ENCODE peak calls at places on chromosomes 6 and 20, in nine cellular contexts. S is NCI-H460; D is adrenal gland; P is amygdala; V is esophagus squamous epithelium; G is colonic mucosa; H is A172; U is brain microvascular endothelial cell; B is stimulated activated CD4-positive, alpha-beta T cell treated with anti-CD3 and anti-CD28 coated beads, Interleukin-4, amount 100 ng/mL, for 4 hours. F is an unnamed sample.
A peak's percentile ranks its signal among the peaks of the same experiment; 100 is the strongest.

GRCh38 chr6:13281630-13282156 is 46.6 kb downstream of the TBC1D7 start:
- DNase-seq in S (no peak), P (no peak), U (no peak), H (no peak), B (no peak), V (no peak), G (no peak), D (no peak), F (no peak)

GRCh38 chr6:57038906-57039305 is 7.6 kb upstream of the KIAA1586 start:
- DNase-seq in S (no peak), V (no peak), U (no peak), G (no peak), P (no peak), B (no peak), D (no peak), H (no peak), F (no peak)

GRCh38 chr6:138402833-138403187 is 1.2 kb upstream of the HEBP2 start:
- DNase-seq in S (no peak), V (no peak), G (no peak), P (no peak), U (no peak), B (no peak), H (no peak), D (no peak), F (no peak)

GRCh38 chr20:10360878-10361277 is 73.1 kb downstream of the MKKS start:
- DNase-seq in D (no peak), B (no peak), G (no peak), U (peak; percentile 30), S (no peak), P (no peak), H (peak; percentile 34), V (no peak), F (no peak)

GRCh38 chr20:801678-802077 is 31.8 kb upstream of the FAM110A start:
- DNase-seq in G (no peak), U (no peak), S (no peak), H (no peak), B (no peak), P (no peak), D (no peak), V (no peak), F (no peak)

GRCh38 chr6:170291271-170292110 is 613 bp upstream of the DLL1 start:
- DNase-seq in H (no peak), S (no peak), V (no peak), B (peak; percentile 30), D (no peak), G (peak; percentile 75), P (peak; percentile 90), U (no peak), F (no peak)

GRCh38 chr20:3223937-3224680 is 14.8 kb downstream of the ITPA start:
- DNase-seq in U (no peak), B (no peak), S (no peak), V (no peak), D (no peak), P (no peak), G (no peak), H (no peak), F (no peak)

GRCh38 chr6:71289039-71289801 is 609 bp downstream of the OGFRL1 start:
- DNase-seq in P (peak; percentile 41), U (no peak), V (no peak), G (peak; percentile 37), B (peak; percentile 5), S (no peak), D (peak; percentile 39), H (peak; percentile 4), F (no peak)

GRCh38 chr6:11798096-11798495 is 19.5 kb upstream of the ADTRP start:
- DNase-seq in P (no peak), H (no peak), B (no peak), D (no peak), V (no peak), G (no peak), U (no peak), S (no peak), F (no peak)

GRCh38 chr6:44738652-44739141 is 351.2 kb downstream of the CDC5L start:
- DNase-seq in S (no peak), H (no peak), G (no peak), P (no peak), D (no peak), U (peak; percentile 36), V (no peak), B (no peak), F (no peak)

GRCh38 chr6:141598487-141598886 is 534.2 kb upstream of the GJE1 start:
- DNase-seq in S (peak; percentile 47), P (no peak), V (no peak), U (no peak), D (no peak), B (no peak), H (no peak), G (no peak), F (no peak)

GRCh38 chr6:82331031-82331773 is 32.4 kb upstream of the TPBG start:
- DNase-seq in B (no peak), U (no peak), D (no peak), G (no peak), S (peak; percentile 33), P (no peak), V (no peak), H (peak; percentile 45), F (no peak)